ENCODE peak calls at places on chromosomes 5 and 9, in eight cellular contexts. One of them, this sample, is unnamed.

GRCh38 chr9:68970150-68970549 is 43.8 kb downstream of the PRKACG start:
- DNase-seq in iPS-NIHi11: no peak
- DNase-seq in Peyer's patch: no peak
- DNase-seq in kidney tubule cell: no peak
- DNase-seq in small intestine: peak; percentile 89
- DNase-seq in GM12891: no peak
- DNase-seq in stimulated activated CD4-positive, alpha-beta T cell treated with anti-CD3 and anti-CD28 coated beads, Interleukin-4, amount 100 ng/mL, for 4 hours: no peak
- DNase-seq in HS-27A: no peak
- DNase-seq in this sample: no peak

GRCh38 chr5:35087971-35088370 is 40.2 kb upstream of the AGXT2 start:
- DNase-seq in iPS-NIHi11: no peak
- DNase-seq in Peyer's patch: no peak
- DNase-seq in kidney tubule cell: peak; percentile 76
- DNase-seq in small intestine: no peak
- DNase-seq in GM12891: no peak
- DNase-seq in stimulated activated CD4-positive, alpha-beta T cell treated with anti-CD3 and anti-CD28 coated beads, Interleukin-4, amount 100 ng/mL, for 4 hours: no peak
- DNase-seq in HS-27A: peak; percentile 19
- DNase-seq in this sample: no peak

GRCh38 chr9:121841771-121842611 is 190.6 kb downstream of the DAB2IP start:
- DNase-seq in iPS-NIHi11: no peak
- DNase-seq in Peyer's patch: no peak
- DNase-seq in kidney tubule cell: peak; percentile 80
- DNase-seq in small intestine: no peak
- DNase-seq in GM12891: no peak
- DNase-seq in stimulated activated CD4-positive, alpha-beta T cell treated with anti-CD3 and anti-CD28 coated beads, Interleukin-4, amount 100 ng/mL, for 4 hours: no peak
- DNase-seq in HS-27A: no peak
- DNase-seq in this sample: no peak

GRCh38 chr5:25339541-25339940 is 694.8 kb upstream of the CDH10 start:
- DNase-seq in iPS-NIHi11: no peak
- DNase-seq in Peyer's patch: no peak
- DNase-seq in kidney tubule cell: no peak
- DNase-seq in small intestine: no peak
- DNase-seq in GM12891: no peak
- DNase-seq in stimulated activated CD4-positive, alpha-beta T cell treated with anti-CD3 and anti-CD28 coated beads, Interleukin-4, amount 100 ng/mL, for 4 hours: no peak
- DNase-seq in HS-27A: no peak
- DNase-seq in this sample: no peak

GRCh38 chr9:117555964-117556629 is 141.2 kb upstream of the ASTN2 start:
- DNase-seq in iPS-NIHi11: peak; percentile 57
- DNase-seq in Peyer's patch: no peak
- DNase-seq in kidney tubule cell: peak; percentile 62
- DNase-seq in small intestine: peak; percentile 76
- DNase-seq in GM12891: peak; percentile 19
- DNase-seq in stimulated activated CD4-positive, alpha-beta T cell treated with anti-CD3 and anti-CD28 coated beads, Interleukin-4, amount 100 ng/mL, for 4 hours: no peak
- DNase-seq in HS-27A: peak; percentile 3
- DNase-seq in this sample: no peak

GRCh38 chr9:764105-764524 is 77.4 kb upstream of the DMRT1 start:
- DNase-seq in iPS-NIHi11: peak; percentile 72
- DNase-seq in Peyer's patch: peak; percentile 51
- DNase-seq in kidney tubule cell: peak; percentile 71
- DNase-seq in small intestine: peak; percentile 79
- DNase-seq in GM12891: peak; percentile 39
- DNase-seq in stimulated activated CD4-positive, alpha-beta T cell treated with anti-CD3 and anti-CD28 coated beads, Interleukin-4, amount 100 ng/mL, for 4 hours: no peak
- DNase-seq in HS-27A: no peak
- DNase-seq in this sample: no peak

GRCh38 chr9:14314929-14315753 is 1.2 kb upstream of the NFIB start:
- DNase-seq in iPS-NIHi11: peak; percentile 80
- DNase-seq in Peyer's patch: peak; percentile 34
- DNase-seq in kidney tubule cell: peak; percentile 91
- DNase-seq in small intestine: peak; percentile 87
- DNase-seq in GM12891: no peak
- DNase-seq in stimulated activated CD4-positive, alpha-beta T cell treated with anti-CD3 and anti-CD28 coated beads, Interleukin-4, amount 100 ng/mL, for 4 hours: no peak
- DNase-seq in HS-27A: no peak
- DNase-seq in this sample: no peak

GRCh38 chr9:22446589-22446949 is at the start of gene DMRTA1:
- DNase-seq in iPS-NIHi11: peak; percentile 92
- DNase-seq in Peyer's patch: peak; percentile 20
- DNase-seq in kidney tubule cell: peak; percentile 82
- DNase-seq in small intestine: no peak
- DNase-seq in GM12891: no peak
- DNase-seq in stimulated activated CD4-positive, alpha-beta T cell treated with anti-CD3 and anti-CD28 coated beads, Interleukin-4, amount 100 ng/mL, for 4 hours: peak; percentile 12
- DNase-seq in HS-27A: peak; percentile 40
- DNase-seq in this sample: no peak

GRCh38 chr5:10760033-10760975 is 730 bp downstream of the DAP start:
- DNase-seq in iPS-NIHi11: peak; percentile 74
- DNase-seq in Peyer's patch: peak; percentile 46
- DNase-seq in kidney tubule cell: peak; percentile 67
- DNase-seq in small intestine: peak; percentile 89
- DNase-seq in GM12891: peak; percentile 32
- DNase-seq in stimulated activated CD4-positive, alpha-beta T cell treated with anti-CD3 and anti-CD28 coated beads, Interleukin-4, amount 100 ng/mL, for 4 hours: no peak
- DNase-seq in HS-27A: peak; percentile 45
- DNase-seq in this sample: no peak

GRCh38 chr5:91643796-91644195 is 260.7 kb upstream of the ARRDC3 start:
- DNase-seq in iPS-NIHi11: no peak
- DNase-seq in Peyer's patch: no peak
- DNase-seq in kidney tubule cell: no peak
- DNase-seq in small intestine: no peak
- DNase-seq in GM12891: no peak
- DNase-seq in stimulated activated CD4-positive, alpha-beta T cell treated with anti-CD3 and anti-CD28 coated beads, Interleukin-4, amount 100 ng/mL, for 4 hours: no peak
- DNase-seq in HS-27A: no peak
- DNase-seq in this sample: no peak

GRCh38 chr9:98057095-98057799 is 715 bp downstream of the NANS start:
- DNase-seq in iPS-NIHi11: no peak
- DNase-seq in Peyer's patch: peak; percentile 54
- DNase-seq in kidney tubule cell: peak; percentile 6
- DNase-seq in small intestine: peak; percentile 37
- DNase-seq in GM12891: no peak
- DNase-seq in stimulated activated CD4-positive, alpha-beta T cell treated with anti-CD3 and anti-CD28 coated beads, Interleukin-4, amount 100 ng/mL, for 4 hours: peak; percentile 35
- DNase-seq in HS-27A: no peak
- DNase-seq in this sample: no peak

GRCh38 chr9:114696814-114697544 is 15.0 kb upstream of the TEX48 start:
- DNase-seq in iPS-NIHi11: no peak
- DNase-seq in Peyer's patch: no peak
- DNase-seq in kidney tubule cell: peak; percentile 58
- DNase-seq in small intestine: no peak
- DNase-seq in GM12891: peak; percentile 34
- DNase-seq in stimulated activated CD4-positive, alpha-beta T cell treated with anti-CD3 and anti-CD28 coated beads, Interleukin-4, amount 100 ng/mL, for 4 hours: peak; percentile 16
- DNase-seq in HS-27A: no peak
- DNase-seq in this sample: no peak

GRCh38 chr9:106771618-106772017 is 91.3 kb upstream of the ZNF462 start:
- DNase-seq in iPS-NIHi11: no peak
- DNase-seq in Peyer's patch: no peak
- DNase-seq in kidney tubule cell: no peak
- DNase-seq in small intestine: no peak
- DNase-seq in GM12891: no peak
- DNase-seq in stimulated activated CD4-positive, alpha-beta T cell treated with anti-CD3 and anti-CD28 coated beads, Interleukin-4, amount 100 ng/mL, for 4 hours: no peak
- DNase-seq in HS-27A: no peak
- DNase-seq in this sample: no peak

GRCh38 chr9:104934686-104935413 is 6.9 kb upstream of the ABCA1 start:
- DNase-seq in iPS-NIHi11: no peak
- DNase-seq in Peyer's patch: no peak
- DNase-seq in kidney tubule cell: no peak
- DNase-seq in small intestine: no peak
- DNase-seq in GM12891: no peak
- DNase-seq in stimulated activated CD4-positive, alpha-beta T cell treated with anti-CD3 and anti-CD28 coated beads, Interleukin-4, amount 100 ng/mL, for 4 hours: no peak
- DNase-seq in HS-27A: no peak
- DNase-seq in this sample: no peak

GRCh38 chr9:134695144-134695543 is 53.5 kb downstream of the COL5A1 start:
- DNase-seq in iPS-NIHi11: no peak
- DNase-seq in Peyer's patch: no peak
- DNase-seq in kidney tubule cell: no peak
- DNase-seq in small intestine: no peak
- DNase-seq in GM12891: no peak
- DNase-seq in stimulated activated CD4-positive, alpha-beta T cell treated with anti-CD3 and anti-CD28 coated beads, Interleukin-4, amount 100 ng/mL, for 4 hours: no peak
- DNase-seq in HS-27A: no peak
- DNase-seq in this sample: no peak

GRCh38 chr9:108864446-108864845 is 2.4 kb downstream of the ACTL7A start:
- DNase-seq in iPS-NIHi11: no peak
- DNase-seq in Peyer's patch: no peak
- DNase-seq in kidney tubule cell: no peak
- DNase-seq in small intestine: no peak
- DNase-seq in GM12891: no peak
- DNase-seq in stimulated activated CD4-positive, alpha-beta T cell treated with anti-CD3 and anti-CD28 coated beads, Interleukin-4, amount 100 ng/mL, for 4 hours: no peak
- DNase-seq in HS-27A: no peak
- DNase-seq in this sample: no peak

GRCh38 chr9:129773262-129774048 is 20.6 kb upstream of the PTGES start:
- DNase-seq in iPS-NIHi11: no peak
- DNase-seq in Peyer's patch: no peak
- DNase-seq in kidney tubule cell: peak; percentile 65
- DNase-seq in small intestine: no peak
- DNase-seq in GM12891: no peak
- DNase-seq in stimulated activated CD4-positive, alpha-beta T cell treated with anti-CD3 and anti-CD28 coated beads, Interleukin-4, amount 100 ng/mL, for 4 hours: no peak
- DNase-seq in HS-27A: no peak
- DNase-seq in this sample: no peak

GRCh38 chr5:40385544-40385943 is 294.2 kb upstream of the PTGER4 start:
- DNase-seq in iPS-NIHi11: peak; percentile 20
- DNase-seq in Peyer's patch: no peak
- DNase-seq in kidney tubule cell: peak; percentile 96
- DNase-seq in small intestine: no peak
- DNase-seq in GM12891: no peak
- DNase-seq in stimulated activated CD4-positive, alpha-beta T cell treated with anti-CD3 and anti-CD28 coated beads, Interleukin-4, amount 100 ng/mL, for 4 hours: no peak
- DNase-seq in HS-27A: no peak
- DNase-seq in this sample: no peak

GRCh38 chr9:35882265-35882848 is 12.2 kb upstream of the OR13J1 start:
- DNase-seq in iPS-NIHi11: peak; percentile 86
- DNase-seq in Peyer's patch: peak; percentile 82
- DNase-seq in kidney tubule cell: peak; percentile 76
- DNase-seq in small intestine: peak; percentile 82
- DNase-seq in GM12891: peak; percentile 44
- DNase-seq in stimulated activated CD4-positive, alpha-beta T cell treated with anti-CD3 and anti-CD28 coated beads, Interleukin-4, amount 100 ng/mL, for 4 hours: peak; percentile 64
- DNase-seq in HS-27A: peak; percentile 59
- DNase-seq in this sample: no peak

GRCh38 chr5:33310471-33310870 is 130.3 kb upstream of the TARS1 start:
- DNase-seq in iPS-NIHi11: no peak
- DNase-seq in Peyer's patch: no peak
- DNase-seq in kidney tubule cell: peak; percentile 81
- DNase-seq in small intestine: no peak
- DNase-seq in GM12891: no peak
- DNase-seq in stimulated activated CD4-positive, alpha-beta T cell treated with anti-CD3 and anti-CD28 coated beads, Interleukin-4, amount 100 ng/mL, for 4 hours: no peak
- DNase-seq in HS-27A: peak; percentile 70
- DNase-seq in this sample: no peak

GRCh38 chr5:128534729-128535128 is 3.3 kb downstream of the FBN2 start:
- DNase-seq in iPS-NIHi11: no peak
- DNase-seq in Peyer's patch: no peak
- DNase-seq in kidney tubule cell: no peak
- DNase-seq in small intestine: peak; percentile 4
- DNase-seq in GM12891: no peak
- DNase-seq in stimulated activated CD4-positive, alpha-beta T cell treated with anti-CD3 and anti-CD28 coated beads, Interleukin-4, amount 100 ng/mL, for 4 hours: no peak
- DNase-seq in HS-27A: no peak
- DNase-seq in this sample: no peak

GRCh38 chr5:15521349-15521937 is 21.5 kb downstream of the FBXL7 start:
- DNase-seq in iPS-NIHi11: no peak
- DNase-seq in Peyer's patch: no peak
- DNase-seq in kidney tubule cell: no peak
- DNase-seq in small intestine: no peak
- DNase-seq in GM12891: no peak
- DNase-seq in stimulated activated CD4-positive, alpha-beta T cell treated with anti-CD3 and anti-CD28 coated beads, Interleukin-4, amount 100 ng/mL, for 4 hours: no peak
- DNase-seq in HS-27A: no peak
- DNase-seq in this sample: no peak

GRCh38 chr9:123353984-123354591 is 1.9 kb upstream of the CRB2 start:
- DNase-seq in iPS-NIHi11: peak; percentile 90
- DNase-seq in Peyer's patch: peak; percentile 62
- DNase-seq in kidney tubule cell: peak; percentile 62
- DNase-seq in small intestine: peak; percentile 44
- DNase-seq in GM12891: peak; percentile 79
- DNase-seq in stimulated activated CD4-positive, alpha-beta T cell treated with anti-CD3 and anti-CD28 coated beads, Interleukin-4, amount 100 ng/mL, for 4 hours: peak; percentile 27
- DNase-seq in HS-27A: no peak
- DNase-seq in this sample: peak; percentile 86

GRCh38 chr5:91266184-91266705 is 116.9 kb downstream of the ARRDC3 start:
- DNase-seq in iPS-NIHi11: no peak
- DNase-seq in Peyer's patch: no peak
- DNase-seq in kidney tubule cell: peak; percentile 65
- DNase-seq in small intestine: no peak
- DNase-seq in GM12891: no peak
- DNase-seq in stimulated activated CD4-positive, alpha-beta T cell treated with anti-CD3 and anti-CD28 coated beads, Interleukin-4, amount 100 ng/mL, for 4 hours: no peak
- DNase-seq in HS-27A: no peak
- DNase-seq in this sample: no peak

GRCh38 chr5:52073993-52074689 is 690.9 kb downstream of the ISL1 start:
- DNase-seq in iPS-NIHi11: no peak
- DNase-seq in Peyer's patch: no peak
- DNase-seq in kidney tubule cell: no peak
- DNase-seq in small intestine: no peak
- DNase-seq in GM12891: no peak
- DNase-seq in stimulated activated CD4-positive, alpha-beta T cell treated with anti-CD3 and anti-CD28 coated beads, Interleukin-4, amount 100 ng/mL, for 4 hours: no peak
- DNase-seq in HS-27A: no peak
- DNase-seq in this sample: no peak

GRCh38 chr5:126745259-126745992 is 31.5 kb upstream of the LMNB1 start:
- DNase-seq in iPS-NIHi11: no peak
- DNase-seq in Peyer's patch: no peak
- DNase-seq in kidney tubule cell: peak; percentile 42
- DNase-seq in small intestine: no peak
- DNase-seq in GM12891: no peak
- DNase-seq in stimulated activated CD4-positive, alpha-beta T cell treated with anti-CD3 and anti-CD28 coated beads, Interleukin-4, amount 100 ng/mL, for 4 hours: no peak
- DNase-seq in HS-27A: no peak
- DNase-seq in this sample: no peak

GRCh38 chr5:139340051-139340450 is 1.6 kb upstream of the PAIP2 start:
- DNase-seq in iPS-NIHi11: no peak
- DNase-seq in Peyer's patch: no peak
- DNase-seq in kidney tubule cell: peak; percentile 20
- DNase-seq in small intestine: no peak
- DNase-seq in GM12891: no peak
- DNase-seq in stimulated activated CD4-positive, alpha-beta T cell treated with anti-CD3 and anti-CD28 coated beads, Interleukin-4, amount 100 ng/mL, for 4 hours: no peak
- DNase-seq in HS-27A: no peak
- DNase-seq in this sample: no peak